ENCODE peak calls at places on chromosome 1, in seven cellular contexts. One of them, this sample, is unnamed.

GRCh38 chr1:247204177-247204647 is 32.4 kb upstream of the ZNF124 start:
- DNase-seq in A172: peak
- DNase-seq in NCI-H1105: no peak
- DNase-seq in Peyer's patch: no peak
- DNase-seq in MV-4-11: peak
- DNase-seq in Karpas-422: no peak
- DNase-seq in astrocyte of the spinal cord: no peak
- DNase-seq in this sample: no peak

GRCh38 chr1:213008564-213008963 is 7.1 kb downstream of the ANGEL2 start:
- DNase-seq in A172: no peak
- DNase-seq in NCI-H1105: no peak
- DNase-seq in Peyer's patch: no peak
- DNase-seq in MV-4-11: peak
- DNase-seq in Karpas-422: no peak
- DNase-seq in astrocyte of the spinal cord: no peak
- DNase-seq in this sample: no peak

GRCh38 chr1:206785366-206785765 is 13.1 kb upstream of the IL10 start:
- DNase-seq in A172: no peak
- DNase-seq in NCI-H1105: no peak
- DNase-seq in Peyer's patch: no peak
- DNase-seq in MV-4-11: no peak
- DNase-seq in Karpas-422: no peak
- DNase-seq in astrocyte of the spinal cord: no peak
- DNase-seq in this sample: no peak

GRCh38 chr1:15323989-15324866 is 77.2 kb downstream of the FHAD1 start:
- DNase-seq in A172: no peak
- DNase-seq in NCI-H1105: no peak
- DNase-seq in Peyer's patch: no peak
- DNase-seq in MV-4-11: no peak
- DNase-seq in Karpas-422: no peak
- DNase-seq in astrocyte of the spinal cord: no peak
- DNase-seq in this sample: no peak

GRCh38 chr1:228487336-228488106 is at the start of gene RNF187:
- DNase-seq in A172: no peak
- DNase-seq in NCI-H1105: no peak
- DNase-seq in Peyer's patch: peak
- DNase-seq in MV-4-11: no peak
- DNase-seq in Karpas-422: peak
- DNase-seq in astrocyte of the spinal cord: no peak
- DNase-seq in this sample: no peak

GRCh38 chr1:46246548-46247432 is 773 bp upstream of the RAD54L start:
- DNase-seq in A172: no peak
- DNase-seq in NCI-H1105: no peak
- DNase-seq in Peyer's patch: no peak
- DNase-seq in MV-4-11: peak
- DNase-seq in Karpas-422: peak
- DNase-seq in astrocyte of the spinal cord: no peak
- DNase-seq in this sample: peak

GRCh38 chr1:31793086-31793485 is 22.7 kb downstream of the SPOCD1 start:
- DNase-seq in A172: no peak
- DNase-seq in NCI-H1105: no peak
- DNase-seq in Peyer's patch: peak
- DNase-seq in MV-4-11: no peak
- DNase-seq in Karpas-422: no peak
- DNase-seq in astrocyte of the spinal cord: no peak
- DNase-seq in this sample: no peak

GRCh38 chr1:69572921-69573320 is 5.2 kb downstream of the LRRC7 start:
- DNase-seq in A172: no peak
- DNase-seq in NCI-H1105: no peak
- DNase-seq in Peyer's patch: no peak
- DNase-seq in MV-4-11: no peak
- DNase-seq in Karpas-422: no peak
- DNase-seq in astrocyte of the spinal cord: no peak
- DNase-seq in this sample: no peak

GRCh38 chr1:245680395-245680794 is 525.6 kb downstream of the KIF26B start:
- DNase-seq in A172: no peak
- DNase-seq in NCI-H1105: no peak
- DNase-seq in Peyer's patch: peak
- DNase-seq in MV-4-11: no peak
- DNase-seq in Karpas-422: peak
- DNase-seq in astrocyte of the spinal cord: no peak
- DNase-seq in this sample: no peak

GRCh38 chr1:48616710-48617109 is 144.7 kb upstream of the SPATA6 start:
- DNase-seq in A172: no peak
- DNase-seq in NCI-H1105: no peak
- DNase-seq in Peyer's patch: no peak
- DNase-seq in MV-4-11: peak
- DNase-seq in Karpas-422: no peak
- DNase-seq in astrocyte of the spinal cord: no peak
- DNase-seq in this sample: no peak

GRCh38 chr1:209335090-209335692 is 248.3 kb upstream of the CAMK1G start:
- DNase-seq in A172: peak
- DNase-seq in NCI-H1105: peak
- DNase-seq in Peyer's patch: peak
- DNase-seq in MV-4-11: no peak
- DNase-seq in Karpas-422: peak
- DNase-seq in astrocyte of the spinal cord: peak
- DNase-seq in this sample: no peak

GRCh38 chr1:1013922-1014617 is 773 bp downstream of the ISG15 start:
- DNase-seq in A172: no peak
- DNase-seq in NCI-H1105: no peak
- DNase-seq in Peyer's patch: no peak
- DNase-seq in MV-4-11: no peak
- DNase-seq in Karpas-422: no peak
- DNase-seq in astrocyte of the spinal cord: no peak
- DNase-seq in this sample: peak

GRCh38 chr1:198679535-198680173 is 40.8 kb downstream of the PTPRC start:
- DNase-seq in A172: no peak
- DNase-seq in NCI-H1105: no peak
- DNase-seq in Peyer's patch: peak
- DNase-seq in MV-4-11: no peak
- DNase-seq in Karpas-422: peak
- DNase-seq in astrocyte of the spinal cord: no peak
- DNase-seq in this sample: no peak

GRCh38 chr1:39102537-39103320 is 76.6 kb downstream of the NDUFS5 start:
- DNase-seq in A172: peak
- DNase-seq in NCI-H1105: peak
- DNase-seq in Peyer's patch: peak
- DNase-seq in MV-4-11: peak
- DNase-seq in Karpas-422: peak
- DNase-seq in astrocyte of the spinal cord: peak
- DNase-seq in this sample: peak

GRCh38 chr1:59481915-59482505 is 185.1 kb downstream of the FGGY start:
- DNase-seq in A172: no peak
- DNase-seq in NCI-H1105: no peak
- DNase-seq in Peyer's patch: no peak
- DNase-seq in MV-4-11: no peak
- DNase-seq in Karpas-422: no peak
- DNase-seq in astrocyte of the spinal cord: peak
- DNase-seq in this sample: no peak

GRCh38 chr1:112196731-112197130 is 199.3 kb upstream of the CTTNBP2NL start:
- DNase-seq in A172: no peak
- DNase-seq in NCI-H1105: no peak
- DNase-seq in Peyer's patch: no peak
- DNase-seq in MV-4-11: no peak
- DNase-seq in Karpas-422: no peak
- DNase-seq in astrocyte of the spinal cord: no peak
- DNase-seq in this sample: no peak

GRCh38 chr1:212685429-212685828 is 14.2 kb downstream of the BATF3 start:
- DNase-seq in A172: no peak
- DNase-seq in NCI-H1105: no peak
- DNase-seq in Peyer's patch: no peak
- DNase-seq in MV-4-11: no peak
- DNase-seq in Karpas-422: no peak
- DNase-seq in astrocyte of the spinal cord: no peak
- DNase-seq in this sample: no peak

GRCh38 chr1:169368406-169368769 is 393 bp downstream of the BLZF1 start:
- DNase-seq in A172: no peak
- DNase-seq in NCI-H1105: no peak
- DNase-seq in Peyer's patch: peak
- DNase-seq in MV-4-11: no peak
- DNase-seq in Karpas-422: peak
- DNase-seq in astrocyte of the spinal cord: no peak
- DNase-seq in this sample: no peak

GRCh38 chr1:42035205-42035829 is 116.6 kb upstream of the HIVEP3 start:
- DNase-seq in A172: peak
- DNase-seq in NCI-H1105: peak
- DNase-seq in Peyer's patch: peak
- DNase-seq in MV-4-11: peak
- DNase-seq in Karpas-422: peak
- DNase-seq in astrocyte of the spinal cord: peak
- DNase-seq in this sample: peak

GRCh38 chr1:245748246-245748645 is 593.5 kb downstream of the KIF26B start:
- DNase-seq in A172: no peak
- DNase-seq in NCI-H1105: no peak
- DNase-seq in Peyer's patch: no peak
- DNase-seq in MV-4-11: no peak
- DNase-seq in Karpas-422: no peak
- DNase-seq in astrocyte of the spinal cord: no peak
- DNase-seq in this sample: peak